ENCODE peak calls at places on chromosomes 7 and 10, in five cellular contexts. P, T, L, X and E are unnamed samples.
A peak's percentile ranks its signal among the peaks of the same experiment; 100 is the strongest.

GRCh38 chr7:157596471-157596870 is 259.7 kb downstream of the DNAJB6 start:
- DNase-seq in P (no peak), L (no peak), X (no peak), T (no peak), E (no peak)

GRCh38 chr10:71603190-71603589 is 116.4 kb downstream of the C10orf105 start:
- DNase-seq in P (no peak), T (no peak), X (peak; percentile 36), L (no peak), E (no peak)

GRCh38 chr10:115030483-115031200 is 62.5 kb upstream of the ATRNL1 start:
- DNase-seq in P (no peak), T (no peak), L (no peak), X (no peak), E (no peak)

GRCh38 chr7:41217306-41217705 is 485.6 kb downstream of the INHBA start:
- DNase-seq in T (no peak), L (no peak), P (no peak), X (no peak), E (no peak)

GRCh38 chr10:17624996-17625395 is 7.8 kb upstream of the HACD1 start:
- DNase-seq in P (no peak), X (no peak), L (no peak), T (no peak), E (no peak)

GRCh38 chr10:3510741-3511140 is 274.3 kb downstream of the KLF6 start:
- DNase-seq in P (no peak), L (no peak), T (no peak), X (no peak), E (no peak)

GRCh38 chr10:74282151-74282852 is 131.3 kb downstream of the ADK start:
- DNase-seq in T (no peak), L (no peak), X (no peak), P (no peak), E (no peak)

GRCh38 chr7:155796381-155797261 is 15.6 kb downstream of the SHH start:
- DNase-seq in T (peak; percentile 47), L (peak; percentile 48), P (peak; percentile 67), X (no peak), E (no peak)

GRCh38 chr10:6176691-6177231 is 26.0 kb upstream of the PFKFB3 start:
- DNase-seq in P (no peak), T (no peak), X (peak; percentile 31), L (no peak), E (peak; percentile 14)

GRCh38 chr7:43569424-43569823 is 13.5 kb upstream of the STK17A start:
- DNase-seq in X (peak; percentile 58), L (no peak), T (no peak), P (no peak), E (peak; percentile 76)

GRCh38 chr10:15265076-15265475 is 96.6 kb upstream of the NMT2 start:
- DNase-seq in L (no peak), T (no peak), X (no peak), P (no peak), E (no peak)

GRCh38 chr7:46764100-46764941 is 817.6 kb downstream of the TNS3 start:
- DNase-seq in X (peak; percentile 51), T (no peak), P (no peak), L (no peak), E (peak; percentile 90)

GRCh38 chr10:104650072-104650471 is 9.0 kb downstream of the SORCS3 start:
- DNase-seq in P (no peak), L (no peak), T (no peak), X (peak; percentile 30), E (no peak)

GRCh38 chr10:85926986-85927385 is 439.6 kb downstream of the GRID1 start:
- DNase-seq in T (no peak), X (no peak), L (no peak), P (no peak), E (no peak)

GRCh38 chr10:11157292-11158052 is 139.8 kb downstream of the CELF2 start:
- DNase-seq in X (no peak), L (no peak), P (no peak), T (no peak), E (no peak)

GRCh38 chr10:68271104-68271882 is 39.4 kb upstream of the ATOH7 start:
- DNase-seq in P (no peak), X (no peak), L (peak; percentile 2), T (no peak), E (peak; percentile 54)

GRCh38 chr7:74059681-74060588 is 23.7 kb upstream of the LIMK1 start:
- DNase-seq in L (no peak), X (no peak), P (no peak), T (no peak), E (no peak)

GRCh38 chr10:69124558-69125121 is 662 bp downstream of the VPS26A start:
- DNase-seq in T (peak; percentile 51), L (peak; percentile 21), X (peak; percentile 79), P (peak; percentile 23), E (peak; percentile 59)

GRCh38 chr7:80385512-80385911 is 126.4 kb downstream of the GNAT3 start:
- DNase-seq in X (no peak), P (no peak), T (no peak), L (no peak), E (no peak)

GRCh38 chr10:84337199-84337598 is 8.8 kb downstream of the CCSER2 start:
- DNase-seq in X (no peak), L (no peak), P (no peak), T (no peak), E (no peak)

GRCh38 chr7:29806131-29806792 is at the start of gene WIPF3:
- DNase-seq in T (no peak), X (peak; percentile 31), L (peak; percentile 42), P (no peak), E (no peak)

GRCh38 chr10:51007781-51008180 is 66.5 kb upstream of the PRKG1 start:
- DNase-seq in P (no peak), T (no peak), L (no peak), X (no peak), E (no peak)

GRCh38 chr10:5563991-5564536 is 39.3 kb downstream of the CALML3 start:
- DNase-seq in X (peak; percentile 59), P (peak; percentile 20), L (no peak), T (peak; percentile 61), E (peak; percentile 68)

GRCh38 chr7:130918129-130919052 is 184.4 kb upstream of the KLF14 start:
- DNase-seq in L (no peak), X (peak; percentile 40), T (no peak), P (no peak), E (no peak)

GRCh38 chr10:5951167-5951711 is 26.1 kb downstream of the IL15RA start:
- DNase-seq in T (no peak), X (no peak), P (no peak), L (no peak), E (no peak)

GRCh38 chr7:149229526-149229925 is 9.9 kb upstream of the ZNF212 start:
- DNase-seq in P (no peak), L (peak; percentile 31), X (no peak), T (no peak), E (no peak)

GRCh38 chr10:50325449-50326188 is 74.3 kb upstream of the ASAH2 start:
- DNase-seq in L (no peak), X (no peak), T (no peak), P (no peak), E (peak; percentile 80)

GRCh38 chr7:142813699-142814098 is 41.2 kb upstream of the EPHB6 start:
- DNase-seq in P (no peak), L (no peak), X (no peak), T (no peak), E (no peak)

GRCh38 chr10:6146921-6147320 is 55.8 kb upstream of the PFKFB3 start:
- DNase-seq in P (no peak), T (no peak), X (no peak), L (no peak), E (no peak)

GRCh38 chr7:92953657-92954056 is 117.3 kb upstream of the CDK6 start:
- DNase-seq in X (peak; percentile 29), P (no peak), T (no peak), L (no peak), E (no peak)

GRCh38 chr7:155009570-155010157 is 6.7 kb upstream of the PAXIP1 start:
- DNase-seq in P (no peak), L (no peak), T (peak; percentile 36), X (peak; percentile 20), E (no peak)